ENCODE peak calls at places on chromosomes 16 and 17, in four cellular contexts. H is fibroblast of gingiva, P is NCI-H748 treated with DMSO at 0.1 percent for 48 hours, W is activated T-cell treated with anti-CD3 and anti-CD28 coated beads for 24 hours. V is an unnamed sample.

GRCh38 chr16:10678655-10679054 is 16.1 kb downstream of the TEKT5 start:
- DNase-seq in P (no peak), W (no peak), H (no peak), V (no peak)

GRCh38 chr17:65472602-65473001 is 88.8 kb downstream of the AXIN2 start:
- DNase-seq in W (no peak), P (no peak), H (peak; percentile 86), V (no peak)

GRCh38 chr17:41464682-41465081 is 2.5 kb downstream of the KRT32 start:
- DNase-seq in H (peak; percentile 82), W (no peak), P (no peak), V (peak; percentile 99)

GRCh38 chr17:80847506-80848230 is 144.0 kb upstream of the CHMP6 start:
- DNase-seq in P (no peak), H (no peak), W (peak; percentile 41), V (no peak)

GRCh38 chr16:14492614-14493013 is 137.4 kb downstream of the PARN start:
- DNase-seq in H (no peak), P (no peak), W (no peak), V (no peak)

GRCh38 chr16:27689711-27690110 is 139.8 kb downstream of the KATNIP start:
- DNase-seq in H (no peak), W (no peak), P (no peak), V (no peak)

GRCh38 chr17:31780436-31780835 is 78.6 kb downstream of the COPRS start:
- DNase-seq in P (no peak), H (no peak), W (no peak), V (no peak)

GRCh38 chr17:34146440-34147043 is 108.5 kb upstream of the CCL2 start:
- DNase-seq in W (peak; percentile 16), H (no peak), P (peak; percentile 17), V (peak; percentile 46)

GRCh38 chr17:64591944-64592343 is 70.2 kb downstream of the SMURF2 start:
- DNase-seq in W (no peak), H (no peak), P (no peak), V (no peak)

GRCh38 chr17:75152971-75153853 is 1.1 kb downstream of the JPT1 start:
- DNase-seq in W (no peak), P (peak; percentile 20), H (no peak), V (peak; percentile 44)

GRCh38 chr16:66635406-66635805 is 30.9 kb downstream of the CMTM3 start:
- DNase-seq in H (no peak), P (no peak), W (no peak), V (no peak)

GRCh38 chr17:38583176-38583575 is 22.6 kb downstream of the SRCIN1 start:
- DNase-seq in P (no peak), H (no peak), W (no peak), V (no peak)

GRCh38 chr17:69428252-69428980 is 13.9 kb downstream of the MAP2K6 start:
- DNase-seq in W (no peak), H (no peak), P (no peak), V (no peak)

GRCh38 chr16:56348168-56349085 is 76.9 kb downstream of the AMFR start:
- DNase-seq in H (no peak), W (no peak), P (peak; percentile 18), V (no peak)

GRCh38 chr17:78917451-78918307 is 7.5 kb downstream of the TIMP2 start:
- DNase-seq in W (no peak), H (no peak), P (no peak), V (no peak)

GRCh38 chr16:86375370-86375769 is 135.0 kb upstream of the FOXF1 start:
- DNase-seq in P (no peak), W (no peak), H (peak; percentile 76), V (peak; percentile 79)

GRCh38 chr16:30741461-30741914 is 6.7 kb upstream of the PHKG2 start:
- DNase-seq in H (peak; percentile 63), P (no peak), W (no peak), V (peak; percentile 98)

GRCh38 chr16:58678716-58679115 is 5.9 kb downstream of the SLC38A7 start:
- DNase-seq in W (no peak), H (peak; percentile 77), P (no peak), V (no peak)

GRCh38 chr17:58679263-58680037 is 12.4 kb downstream of the TEX14 start:
- DNase-seq in H (no peak), W (no peak), P (peak; percentile 22), V (peak; percentile 97)

GRCh38 chr16:89863741-89864391 is 9.5 kb upstream of the TCF25 start:
- DNase-seq in H (no peak), W (peak; percentile 27), P (no peak), V (no peak)

GRCh38 chr17:42673885-42674754 is 2.7 kb downstream of the PLEKHH3 start:
- DNase-seq in W (no peak), H (peak; percentile 36), P (no peak), V (peak; percentile 59)

GRCh38 chr16:28837672-28838557 is 8.2 kb downstream of the TUFM start:
- DNase-seq in W (no peak), P (no peak), H (no peak), V (no peak)

GRCh38 chr17:77314601-77315000 is 173.8 kb downstream of the SEC14L1 start:
- DNase-seq in W (no peak), H (no peak), P (no peak), V (no peak)

GRCh38 chr16:17470871-17471744 is at the start of gene XYLT1:
- DNase-seq in H (peak; percentile 96), P (peak; percentile 5), W (peak; percentile 38), V (no peak)

GRCh38 chr16:57231821-57232350 is 13.2 kb upstream of the ARL2BP start:
- DNase-seq in P (no peak), H (no peak), W (no peak), V (no peak)

GRCh38 chr17:80826955-80827645 is 164.5 kb upstream of the CHMP6 start:
- DNase-seq in P (no peak), H (peak; percentile 95), W (no peak), V (peak; percentile 98)

GRCh38 chr17:61486135-61487120 is 34.2 kb downstream of the TBX4 start:
- DNase-seq in H (no peak), P (no peak), W (no peak), V (no peak)

GRCh38 chr16:56399492-56399891 is 25.9 kb downstream of the AMFR start:
- DNase-seq in W (no peak), P (no peak), H (no peak), V (no peak)

GRCh38 chr17:4583796-4584124 is 569 bp upstream of the SMTNL2 start:
- DNase-seq in H (no peak), W (no peak), P (peak; percentile 19), V (no peak)

GRCh38 chr16:2773188-2773968 is 3.7 kb downstream of the ELOB start:
- DNase-seq in W (no peak), H (peak; percentile 17), P (no peak), V (peak; percentile 66)

GRCh38 chr17:2067559-2067958 is 12.7 kb downstream of the HIC1 start:
- DNase-seq in W (no peak), P (no peak), H (peak; percentile 36), V (peak; percentile 83)